ENCODE peak calls at places on chromosomes 11 and 22, in seven cellular contexts. M is RWPE2; L is lower lobe of right lung; W is naive thymus-derived CD4-positive, alpha-beta T cell; Z is astrocyte of the spinal cord; S is mammary epithelial cell; Q is AG09309. R is an unnamed sample.
A peak's percentile ranks its signal among the peaks of the same experiment; 100 is the strongest.

GRCh38 chr22:47027766-47028165 is 265.3 kb downstream of the TBC1D22A start:
- DNase-seq in M (peak; percentile 31), L (peak; percentile 29), W (no peak), Z (no peak), S (no peak), Q (no peak), R (no peak)

GRCh38 chr11:36447947-36448346 is 62.1 kb downstream of the TRAF6 start:
- DNase-seq in M (peak; percentile 78), L (no peak), W (no peak), Z (no peak), S (peak; percentile 67), Q (no peak), R (no peak)

GRCh38 chr22:44180706-44181032 is at the start of gene PARVG:
- DNase-seq in M (no peak), L (no peak), W (peak; percentile 79), Z (no peak), S (peak; percentile 7), Q (no peak), R (peak; percentile 59)

GRCh38 chr22:46129390-46130041 is 20.8 kb upstream of the PPARA start:
- DNase-seq in M (no peak), L (peak; percentile 83), W (no peak), Z (no peak), S (no peak), Q (no peak), R (no peak)

GRCh38 chr11:61701298-61701993 is 21.3 kb downstream of the DAGLA start:
- DNase-seq in M (no peak), L (no peak), W (no peak), Z (no peak), S (no peak), Q (no peak), R (peak; percentile 51)

GRCh38 chr11:289706-290620 is 1.0 kb downstream of the PGGHG start:
- DNase-seq in M (peak; percentile 57), L (peak; percentile 46), W (peak; percentile 45), Z (no peak), S (no peak), Q (no peak), R (no peak)

GRCh38 chr22:47807506-47807905 is 1045.1 kb downstream of the TBC1D22A start:
- DNase-seq in M (no peak), L (no peak), W (no peak), Z (no peak), S (no peak), Q (no peak), R (no peak)

GRCh38 chr11:111983187-111983986 is 41.8 kb upstream of the DLAT start:
- DNase-seq in M (no peak), L (peak; percentile 68), W (no peak), Z (peak; percentile 46), S (no peak), Q (no peak), R (no peak)

GRCh38 chr11:12631651-12632050 is 42.6 kb upstream of the TEAD1 start:
- DNase-seq in M (no peak), L (no peak), W (no peak), Z (no peak), S (no peak), Q (no peak), R (no peak)

DNA sequence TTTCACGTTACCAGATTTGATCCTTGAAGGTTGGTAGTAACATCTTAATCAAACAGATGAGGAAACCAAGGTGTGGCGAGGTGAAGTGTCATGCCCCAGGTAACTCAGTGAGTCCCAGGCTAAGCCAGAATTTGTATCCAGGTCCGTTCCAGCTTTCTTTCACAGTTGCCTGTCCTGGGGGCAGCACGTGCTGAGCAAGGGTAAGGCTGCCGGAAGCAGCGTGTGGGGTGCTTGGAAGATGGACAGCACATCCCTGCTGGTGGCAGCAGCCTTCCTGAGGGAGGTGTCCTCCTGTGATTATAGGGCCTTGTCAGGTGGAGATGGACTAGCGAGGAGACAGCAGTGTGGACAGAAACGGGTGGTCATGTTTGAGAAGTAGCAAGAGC is 50.9 kb downstream of the TRIOBP start:
- DNase-seq in M (no peak), L (no peak), W (no peak), Z (no peak), S (no peak), Q (no peak), R (no peak)
- H3K4me3 ChIP-seq in M (peak overlapping the region; percentile 99), L (peak overlapping the region; percentile 97), W (no peak overlapping the region), Z (peak overlapping the region; percentile 83), S (peak overlapping the region; percentile 0), Q (peak overlapping the region; percentile 73), R (no peak overlapping the region)

GRCh38 chr11:69662806-69663205 is 12.3 kb downstream of the LTO1 start:
- DNase-seq in M (no peak), L (peak; percentile 29), W (no peak), Z (no peak), S (no peak), Q (no peak), R (no peak)
- H3K4me3 ChIP-seq in M (no peak overlapping the region), L (no peak overlapping the region), W (no peak overlapping the region), Z (no peak overlapping the region), S (no peak overlapping the region), Q (no peak overlapping the region), R (no peak overlapping the region)

DNA sequence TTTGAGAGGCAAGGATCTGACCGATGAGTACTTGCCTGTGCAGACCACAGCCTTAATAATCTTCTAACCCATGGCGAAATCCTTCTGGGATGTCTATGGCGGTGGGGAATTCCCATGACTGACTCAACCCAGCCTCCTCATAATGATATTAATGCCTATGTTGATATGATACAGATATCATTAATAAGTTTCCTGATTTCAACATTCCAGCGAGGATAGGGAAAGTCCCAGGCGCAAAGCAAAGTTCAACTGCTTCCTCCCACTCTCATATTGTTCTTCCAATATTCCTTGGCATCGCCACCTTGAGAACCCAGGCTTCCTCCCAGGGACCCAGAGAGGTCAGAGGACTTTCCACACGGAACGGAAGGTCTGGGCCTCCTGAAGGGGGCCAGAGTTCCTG is 110.3 kb upstream of the TMEM45B start:
- DNase-seq in M (no peak), L (no peak), W (no peak), Z (no peak), S (peak; percentile 61), Q (no peak), R (no peak)
- H3K4me3 ChIP-seq in M (no peak overlapping the region), L (no peak overlapping the region), W (no peak overlapping the region), Z (no peak overlapping the region), S (no peak overlapping the region), Q (no peak overlapping the region), R (no peak overlapping the region)

GRCh38 chr22:39314251-39314971 is 5.0 kb downstream of the RPL3 start:
- DNase-seq in M (no peak), L (no peak), W (no peak), Z (no peak), S (no peak), Q (no peak), R (no peak)

GRCh38 chr22:39317084-39317755 is 2.2 kb downstream of the RPL3 start:
- DNase-seq in M (no peak), L (peak; percentile 28), W (no peak), Z (no peak), S (no peak), Q (no peak), R (no peak)

GRCh38 chr22:39313258-39314001 is 6.0 kb downstream of the RPL3 start:
- DNase-seq in M (no peak), L (no peak), W (no peak), Z (no peak), S (no peak), Q (no peak), R (no peak)

GRCh38 chr22:39316440-39317083 is 2.9 kb downstream of the RPL3 start:
- DNase-seq in M (peak; percentile 80), L (peak; percentile 74), W (peak; percentile 73), Z (peak; percentile 94), S (peak; percentile 85), Q (peak; percentile 91), R (peak; percentile 58)

DNA sequence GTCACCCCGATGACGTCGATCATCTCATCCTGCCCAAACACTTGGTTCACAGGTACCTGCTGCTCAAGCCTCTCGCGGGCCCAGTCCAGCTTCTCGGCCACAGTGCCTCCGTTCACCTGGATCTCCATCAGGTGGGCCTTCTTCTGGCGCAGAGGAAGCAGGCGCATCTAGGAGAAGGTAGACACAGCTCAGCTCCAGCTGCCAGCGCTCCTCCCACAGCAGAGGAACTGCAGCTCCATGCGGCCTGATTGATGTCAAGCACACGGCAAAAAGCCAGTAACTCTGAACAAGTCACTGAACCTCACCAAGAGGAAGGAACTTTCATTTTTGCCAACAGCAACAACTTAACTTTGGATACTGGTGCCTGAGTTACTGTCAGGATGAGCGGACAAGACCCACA is 4.0 kb downstream of the RPL3 start:
- DNase-seq in M (no peak), L (no peak), W (no peak), Z (no peak), S (no peak), Q (no peak), R (no peak)
- H3K4me3 ChIP-seq in M (no peak overlapping the region), L (no peak overlapping the region), W (no peak overlapping the region), Z (peak overlapping the region; percentile 98), S (no peak overlapping the region), Q (peak overlapping the region; percentile 55), R (no peak overlapping the region)

GRCh38 chr11:28043930-28044709 is 63.8 kb downstream of the KIF18A start:
- DNase-seq in M (no peak), L (no peak), W (no peak), Z (no peak), S (no peak), Q (no peak), R (no peak)
- H3K4me3 ChIP-seq in M (no peak overlapping the region), L (no peak overlapping the region), W (no peak overlapping the region), Z (no peak overlapping the region), S (no peak overlapping the region), Q (no peak overlapping the region), R (no peak overlapping the region)

DNA sequence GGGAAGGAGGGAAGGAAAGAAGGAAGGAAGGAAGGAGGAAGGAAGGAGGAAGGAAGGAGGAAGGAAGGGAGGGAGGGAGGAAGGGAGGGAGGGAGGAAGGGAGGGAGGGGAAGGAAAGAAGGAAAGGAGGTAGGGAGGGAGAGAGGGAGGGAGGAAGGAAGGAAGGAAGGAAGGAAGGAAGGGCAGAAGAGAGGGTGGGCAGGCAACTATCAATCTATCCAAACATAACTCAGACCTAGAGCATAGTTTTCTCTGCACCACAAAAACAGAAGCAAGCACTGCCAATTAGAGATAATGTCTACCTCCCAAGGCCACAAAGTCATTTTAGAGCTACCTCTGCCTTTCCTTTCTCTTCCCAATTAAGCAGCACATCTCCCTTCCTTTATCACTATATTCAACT is 109.1 kb downstream of the ETS1 start:
- DNase-seq in M (no peak), L (no peak), W (no peak), Z (no peak), S (no peak), Q (no peak), R (peak; percentile 78)
- H3K4me3 ChIP-seq in M (no peak overlapping the region), L (no peak overlapping the region), W (peak overlapping the region; percentile 38), Z (no peak overlapping the region), S (no peak overlapping the region), Q (no peak overlapping the region), R (no peak overlapping the region)

R was measured in Jurkat, Clone E6-1.